ENCODE peak calls at places on chromosomes 5 and 9, in four cellular contexts. One of them, this sample, is unnamed.
A peak's percentile ranks its signal among the peaks of the same experiment; 100 is the strongest.

GRCh38 chr9:22037954-22038690 is 29.0 kb upstream of the CDKN2B start:
- DNase-seq in brain microvascular endothelial cell: no peak
- DNase-seq in heart right ventricle: no peak
- DNase-seq in breast epithelium: no peak
- DNase-seq in this sample: peak; percentile 66

GRCh38 chr5:172678902-172679301 is 37.8 kb downstream of the NEURL1B start:
- DNase-seq in brain microvascular endothelial cell: no peak
- DNase-seq in heart right ventricle: peak; percentile 90
- DNase-seq in breast epithelium: no peak
- DNase-seq in this sample: no peak

GRCh38 chr9:70789086-70789485 is 332.3 kb downstream of the TRPM3 start:
- DNase-seq in brain microvascular endothelial cell: no peak
- DNase-seq in heart right ventricle: no peak
- DNase-seq in breast epithelium: no peak
- DNase-seq in this sample: peak; percentile 0

GRCh38 chr5:3011764-3012017 is 260.2 kb upstream of the IRX2 start:
- DNase-seq in brain microvascular endothelial cell: no peak
- DNase-seq in heart right ventricle: no peak
- DNase-seq in breast epithelium: no peak
- DNase-seq in this sample: no peak

GRCh38 chr9:129172816-129173215 is 5.2 kb downstream of the IER5L start:
- DNase-seq in brain microvascular endothelial cell: no peak
- DNase-seq in heart right ventricle: peak; percentile 29
- DNase-seq in breast epithelium: no peak
- DNase-seq in this sample: peak; percentile 51

GRCh38 chr9:27763831-27764230 is 190.6 kb upstream of the C9orf72 start:
- DNase-seq in brain microvascular endothelial cell: no peak
- DNase-seq in heart right ventricle: no peak
- DNase-seq in breast epithelium: no peak
- DNase-seq in this sample: no peak

GRCh38 chr5:96668725-96669124 is 6.5 kb downstream of the CAST start:
- DNase-seq in brain microvascular endothelial cell: no peak
- DNase-seq in heart right ventricle: no peak
- DNase-seq in breast epithelium: no peak
- DNase-seq in this sample: no peak

GRCh38 chr5:135304352-135305221 is 94.4 kb downstream of the MACROH2A1 start:
- DNase-seq in brain microvascular endothelial cell: peak; percentile 27
- DNase-seq in heart right ventricle: no peak
- DNase-seq in breast epithelium: no peak
- DNase-seq in this sample: peak; percentile 60

GRCh38 chr5:150160448-150161069 is 4.9 kb upstream of the PDGFRB start:
- DNase-seq in brain microvascular endothelial cell: no peak
- DNase-seq in heart right ventricle: no peak
- DNase-seq in breast epithelium: no peak
- DNase-seq in this sample: no peak

GRCh38 chr9:92315456-92315855 is 9.7 kb downstream of the NOL8 start:
- DNase-seq in brain microvascular endothelial cell: no peak
- DNase-seq in heart right ventricle: no peak
- DNase-seq in breast epithelium: no peak
- DNase-seq in this sample: no peak

GRCh38 chr5:55230086-55230629 is 3.0 kb upstream of the MCIDAS start:
- DNase-seq in brain microvascular endothelial cell: no peak
- DNase-seq in heart right ventricle: no peak
- DNase-seq in breast epithelium: no peak
- DNase-seq in this sample: no peak

GRCh38 chr5:72441861-72442540 is 65.2 kb downstream of the ZNF366 start:
- DNase-seq in brain microvascular endothelial cell: peak; percentile 92
- DNase-seq in heart right ventricle: no peak
- DNase-seq in breast epithelium: no peak
- DNase-seq in this sample: peak; percentile 86

GRCh38 chr5:177357459-177358332 is at the start of gene RGS14:
- DNase-seq in brain microvascular endothelial cell: peak; percentile 36
- DNase-seq in heart right ventricle: peak; percentile 46
- DNase-seq in breast epithelium: no peak
- DNase-seq in this sample: peak; percentile 71

GRCh38 chr5:161541-162110 is 29.7 kb upstream of the LRRC14B start:
- DNase-seq in brain microvascular endothelial cell: no peak
- DNase-seq in heart right ventricle: no peak
- DNase-seq in breast epithelium: peak; percentile 43
- DNase-seq in this sample: no peak

GRCh38 chr9:101639301-101639700 is 44.5 kb upstream of the PPP3R2 start:
- DNase-seq in brain microvascular endothelial cell: no peak
- DNase-seq in heart right ventricle: no peak
- DNase-seq in breast epithelium: no peak
- DNase-seq in this sample: peak; percentile 11

GRCh38 chr9:113579270-113580040 is 115.9 kb downstream of the RGS3 start:
- DNase-seq in brain microvascular endothelial cell: peak; percentile 33
- DNase-seq in heart right ventricle: no peak
- DNase-seq in breast epithelium: no peak
- DNase-seq in this sample: peak; percentile 60

GRCh38 chr9:135010921-135011320 is 76.5 kb upstream of the OLFM1 start:
- DNase-seq in brain microvascular endothelial cell: no peak
- DNase-seq in heart right ventricle: no peak
- DNase-seq in breast epithelium: no peak
- DNase-seq in this sample: no peak

GRCh38 chr9:70639853-70640814 is 225.7 kb upstream of the KLF9 start:
- DNase-seq in brain microvascular endothelial cell: peak; percentile 44
- DNase-seq in heart right ventricle: no peak
- DNase-seq in breast epithelium: no peak
- DNase-seq in this sample: peak; percentile 83

GRCh38 chr5:102867999-102868662 is 113.0 kb downstream of the PAM start:
- DNase-seq in brain microvascular endothelial cell: peak; percentile 38
- DNase-seq in heart right ventricle: no peak
- DNase-seq in breast epithelium: no peak
- DNase-seq in this sample: peak; percentile 30

GRCh38 chr9:91954841-91955471 is 4.9 kb upstream of the ROR2 start:
- DNase-seq in brain microvascular endothelial cell: peak; percentile 73
- DNase-seq in heart right ventricle: no peak
- DNase-seq in breast epithelium: no peak
- DNase-seq in this sample: peak; percentile 85

GRCh38 chr9:14344846-14345585 is 31.1 kb upstream of the NFIB start:
- DNase-seq in brain microvascular endothelial cell: no peak
- DNase-seq in heart right ventricle: no peak
- DNase-seq in breast epithelium: no peak
- DNase-seq in this sample: no peak

GRCh38 chr9:94928696-94929372 is 202.3 kb downstream of the AOPEP start:
- DNase-seq in brain microvascular endothelial cell: no peak
- DNase-seq in heart right ventricle: no peak
- DNase-seq in breast epithelium: no peak
- DNase-seq in this sample: peak; percentile 36

GRCh38 chr5:9928266-9928750 is 298.2 kb upstream of the TAS2R1 start:
- DNase-seq in brain microvascular endothelial cell: no peak
- DNase-seq in heart right ventricle: no peak
- DNase-seq in breast epithelium: no peak
- DNase-seq in this sample: no peak

GRCh38 chr9:90861826-90862740 is 60.5 kb downstream of the SYK start:
- DNase-seq in brain microvascular endothelial cell: no peak
- DNase-seq in heart right ventricle: no peak
- DNase-seq in breast epithelium: no peak
- DNase-seq in this sample: no peak

GRCh38 chr5:36079200-36079761 is 12.6 kb upstream of the UGT3A2 start:
- DNase-seq in brain microvascular endothelial cell: peak; percentile 44
- DNase-seq in heart right ventricle: no peak
- DNase-seq in breast epithelium: no peak
- DNase-seq in this sample: peak; percentile 71

GRCh38 chr9:19631181-19631580 is 157.7 kb downstream of the SLC24A2 start:
- DNase-seq in brain microvascular endothelial cell: no peak
- DNase-seq in heart right ventricle: no peak
- DNase-seq in breast epithelium: no peak
- DNase-seq in this sample: no peak
- H3K4me3 ChIP-seq in brain microvascular endothelial cell: no peak overlapping the region
- H3K4me3 ChIP-seq in heart right ventricle: no peak overlapping the region
- H3K4me3 ChIP-seq in breast epithelium: no peak overlapping the region
- H3K4me3 ChIP-seq in this sample: no peak overlapping the region

GRCh38 chr5:78984611-78985406 is at the start of gene ARSB:
- DNase-seq in brain microvascular endothelial cell: peak; percentile 78
- DNase-seq in heart right ventricle: peak; percentile 87
- DNase-seq in breast epithelium: peak; percentile 76
- DNase-seq in this sample: peak; percentile 85
- TF ChIP-seq CTCF in brain microvascular endothelial cell: peak; percentile 60
- TF ChIP-seq CTCF in heart right ventricle: no peak
- TF ChIP-seq CTCF in breast epithelium: no peak
- TF ChIP-seq CTCF in this sample: peak; percentile 57

DNA sequence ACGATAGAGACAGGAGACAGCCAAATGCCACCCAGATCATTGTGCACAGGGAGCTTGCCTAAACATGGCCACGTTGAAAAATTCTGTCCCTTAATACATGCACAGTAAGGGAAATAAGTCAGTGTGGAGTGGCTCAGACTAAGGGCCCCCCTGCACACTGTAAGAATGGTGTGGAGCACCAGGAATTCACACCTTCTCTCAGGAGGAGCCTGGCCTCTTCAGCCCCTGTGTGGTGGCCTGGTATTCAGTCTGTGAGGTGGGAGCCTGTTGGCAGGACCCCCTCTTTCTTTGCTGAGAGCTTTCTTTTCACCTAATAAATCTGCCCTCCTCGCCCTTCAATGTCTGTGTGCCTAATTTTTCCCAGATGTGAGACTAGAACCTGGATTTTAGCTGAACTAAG is 66.1 kb upstream of the RASGRF2 start:
- DNase-seq in brain microvascular endothelial cell: no peak
- DNase-seq in heart right ventricle: no peak
- DNase-seq in breast epithelium: no peak
- DNase-seq in this sample: no peak
- H3K4me3 ChIP-seq in brain microvascular endothelial cell: no peak overlapping the region
- H3K4me3 ChIP-seq in heart right ventricle: no peak overlapping the region
- H3K4me3 ChIP-seq in breast epithelium: no peak overlapping the region
- H3K4me3 ChIP-seq in this sample: no peak overlapping the region

GRCh38 chr5:142501890-142502289 is 177.1 kb upstream of the SPRY4 start:
- DNase-seq in brain microvascular endothelial cell: no peak
- DNase-seq in heart right ventricle: no peak
- DNase-seq in breast epithelium: no peak
- DNase-seq in this sample: no peak
- TF ChIP-seq CTCF in brain microvascular endothelial cell: peak; percentile 21
- TF ChIP-seq CTCF in heart right ventricle: no peak
- TF ChIP-seq CTCF in breast epithelium: no peak
- TF ChIP-seq CTCF in this sample: peak; percentile 19

DNA sequence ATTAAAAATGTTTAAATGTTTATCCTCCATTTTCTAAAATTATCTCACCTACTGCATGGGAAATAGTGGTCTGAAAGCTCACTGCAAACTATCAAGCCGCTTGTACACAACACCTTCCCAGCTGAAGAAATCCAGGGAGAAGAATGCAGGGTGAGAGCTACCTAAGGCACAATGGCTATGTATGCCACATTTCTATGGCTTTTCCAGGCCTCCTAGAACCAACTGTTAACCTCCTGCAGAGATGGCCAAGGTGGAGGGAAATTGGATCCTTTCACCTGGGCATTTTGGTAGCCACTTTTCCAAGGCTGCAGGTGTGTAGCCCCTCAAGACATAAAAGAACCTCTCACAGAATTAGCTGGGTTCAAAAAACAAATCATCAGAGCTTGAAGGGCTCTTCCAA is 286.4 kb downstream of the EBF1 start:
- DNase-seq in brain microvascular endothelial cell: no peak
- DNase-seq in heart right ventricle: no peak
- DNase-seq in breast epithelium: no peak
- DNase-seq in this sample: no peak
- H3K4me3 ChIP-seq in brain microvascular endothelial cell: no peak overlapping the region
- H3K4me3 ChIP-seq in heart right ventricle: no peak overlapping the region
- H3K4me3 ChIP-seq in breast epithelium: no peak overlapping the region
- H3K4me3 ChIP-seq in this sample: no peak overlapping the region

DNA sequence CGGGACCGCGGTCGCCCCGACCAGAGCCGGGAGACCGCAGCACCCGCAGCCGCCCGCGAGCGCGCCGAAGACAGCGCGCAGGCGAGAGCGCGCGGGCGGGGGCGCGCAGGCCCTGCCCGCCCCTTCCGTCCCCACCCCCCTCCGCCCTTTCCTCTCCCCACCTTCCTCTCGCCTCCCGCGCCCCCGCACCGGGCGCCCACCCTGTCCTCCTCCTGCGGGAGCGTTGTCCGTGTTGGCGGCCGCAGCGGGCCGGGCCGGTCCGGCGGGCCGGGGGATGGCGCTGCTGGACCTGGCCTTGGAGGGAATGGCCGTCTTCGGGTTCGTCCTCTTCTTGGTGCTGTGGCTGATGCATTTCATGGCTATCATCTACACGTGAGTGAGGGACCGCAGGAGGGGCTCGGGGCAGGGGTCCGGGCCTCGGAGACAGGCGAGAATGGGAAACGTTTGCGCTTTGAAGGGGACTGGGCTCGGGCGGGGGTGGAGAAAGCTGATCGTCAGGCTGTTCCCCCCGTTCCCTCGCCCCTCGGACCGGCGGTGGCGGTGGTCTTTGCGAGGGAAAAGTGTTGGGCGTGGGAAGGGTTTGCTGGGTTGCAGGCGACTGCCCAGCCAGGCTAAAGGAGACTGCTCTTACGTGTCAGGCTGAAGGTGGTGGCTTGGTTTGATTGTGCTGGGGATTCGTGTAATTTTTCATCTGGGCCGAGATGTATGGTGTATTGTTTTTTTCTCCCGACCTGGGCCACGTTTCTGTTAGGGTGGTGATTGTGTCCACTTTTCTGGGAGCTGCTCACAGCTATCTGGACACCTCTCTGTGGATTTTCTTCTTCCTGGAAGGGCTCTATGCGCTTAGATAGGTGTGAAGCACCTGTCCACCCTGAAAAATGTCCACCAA is 572 bp downstream of the UGCG start:
- DNase-seq in brain microvascular endothelial cell: no peak
- DNase-seq in heart right ventricle: peak; percentile 69
- DNase-seq in breast epithelium: peak; percentile 54
- DNase-seq in this sample: no peak
- TF ChIP-seq CTCF in brain microvascular endothelial cell: peak; percentile 17
- TF ChIP-seq CTCF in heart right ventricle: no peak
- TF ChIP-seq CTCF in breast epithelium: no peak
- TF ChIP-seq CTCF in this sample: no peak

GRCh38 chr9:121607434-121608248 is 43.8 kb upstream of the DAB2IP start:
- DNase-seq in brain microvascular endothelial cell: peak; percentile 34
- DNase-seq in heart right ventricle: peak; percentile 70
- DNase-seq in breast epithelium: no peak
- DNase-seq in this sample: no peak
- H3K4me3 ChIP-seq in brain microvascular endothelial cell: no peak overlapping the region
- H3K4me3 ChIP-seq in heart right ventricle: peak overlapping the region; percentile 8
- H3K4me3 ChIP-seq in breast epithelium: no peak overlapping the region
- H3K4me3 ChIP-seq in this sample: no peak overlapping the region

DNA sequence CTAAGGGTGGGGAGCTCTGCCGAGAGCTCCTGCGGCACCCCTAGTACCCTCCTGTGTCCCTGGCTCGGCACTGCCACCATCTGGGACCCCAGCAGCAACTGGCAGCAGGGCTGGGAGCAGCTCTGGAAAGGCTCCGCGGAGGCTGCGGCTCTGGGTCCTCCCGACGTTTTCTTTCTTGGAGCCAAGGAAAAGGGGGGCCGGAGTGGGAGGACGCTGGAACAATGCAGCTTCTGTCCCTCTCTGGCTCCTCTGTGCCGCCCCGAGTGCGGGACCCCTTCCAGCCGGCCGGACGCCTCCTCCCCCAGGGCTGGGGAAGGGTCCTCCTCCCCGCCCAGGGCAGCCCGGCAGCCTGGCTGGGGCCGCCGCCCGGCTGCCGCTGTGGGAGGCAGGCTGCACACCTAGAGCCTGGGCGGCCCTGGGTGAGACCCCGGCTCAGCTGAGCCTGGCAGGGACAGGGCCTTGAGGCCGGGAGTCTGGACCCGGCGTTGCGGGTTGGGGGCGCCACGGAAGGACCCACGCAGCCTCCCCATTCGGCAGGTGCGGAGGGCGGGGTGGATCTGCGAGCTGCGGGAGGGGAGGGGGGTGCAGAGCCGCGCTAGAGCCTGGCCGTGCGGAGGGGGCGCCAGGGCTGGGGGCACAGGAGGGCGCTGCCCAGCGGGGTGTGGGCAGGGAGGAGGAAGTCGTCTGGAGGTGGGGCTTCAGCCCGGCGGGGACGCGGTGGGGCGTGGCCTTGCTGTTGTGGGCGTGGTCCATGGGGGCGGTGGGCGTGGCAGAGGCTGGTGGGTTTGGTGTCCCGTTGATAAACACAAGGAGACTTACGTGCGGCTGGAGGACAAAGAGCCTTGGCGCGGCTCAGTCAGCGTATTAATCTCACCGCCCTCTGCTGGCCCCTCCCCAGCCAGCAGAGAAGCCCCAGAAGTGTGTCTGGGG is 15.1 kb downstream of the GPSM1 start:
- DNase-seq in brain microvascular endothelial cell: peak; percentile 43
- DNase-seq in heart right ventricle: peak; percentile 90
- DNase-seq in breast epithelium: peak; percentile 85
- DNase-seq in this sample: peak; percentile 79
- TF ChIP-seq CTCF in brain microvascular endothelial cell: peak; percentile 12
- TF ChIP-seq CTCF in heart right ventricle: no peak
- TF ChIP-seq CTCF in breast epithelium: no peak
- TF ChIP-seq CTCF in this sample: no peak